ENCODE peak calls at places on chromosomes 13 and 19, in five cellular contexts. Y is mesenchymal stem cell, G is neuronal stem cell, M is H9, U is trophoblast cell. Q is an unnamed sample.

GRCh38 chr19:39315933-39316332 is 4.7 kb downstream of the LRFN1 start:
- DNase-seq in G (no peak), U (no peak), M (no peak), Y (no peak), Q (no peak)

GRCh38 chr13:105908581-105908980 is 626.9 kb downstream of the EFNB2 start:
- DNase-seq in M (no peak), G (no peak), U (no peak), Y (peak; percentile 32), Q (no peak)

GRCh38 chr13:102461302-102461701 is 59.5 kb upstream of the FGF14 start:
- DNase-seq in M (no peak), Y (no peak), U (peak; percentile 68), G (no peak), Q (no peak)

GRCh38 chr19:55251296-55252081 is 7.3 kb downstream of the PPP6R1 start:
- DNase-seq in Y (peak; percentile 38), U (no peak), G (no peak), M (no peak), Q (no peak)

GRCh38 chr19:1650627-1651009 is 1.8 kb downstream of the TCF3 start:
- DNase-seq in G (peak; percentile 21), U (no peak), M (no peak), Y (peak; percentile 49), Q (no peak)

GRCh38 chr13:73416093-73416492 is 357.3 kb downstream of the KLF5 start:
- DNase-seq in M (no peak), Y (peak; percentile 10), U (peak; percentile 67), G (no peak), Q (no peak)

GRCh38 chr13:44362394-44363040 is 11.1 kb upstream of the SERP2 start:
- DNase-seq in U (no peak), Y (peak; percentile 80), G (no peak), M (no peak), Q (no peak)

GRCh38 chr13:52371736-52372247 is 34.2 kb downstream of the THSD1 start:
- DNase-seq in Y (peak; percentile 22), M (no peak), U (no peak), G (peak; percentile 4), Q (no peak)

GRCh38 chr13:44458313-44458975 is 84.8 kb downstream of the SERP2 start:
- DNase-seq in U (no peak), Y (no peak), M (no peak), G (no peak), Q (no peak)

GRCh38 chr13:87661471-87661870 is 9.7 kb upstream of the SLITRK5 start:
- DNase-seq in G (no peak), Y (peak; percentile 73), U (no peak), M (no peak), Q (no peak)

GRCh38 chr19:1016647-1017114 is 4.2 kb downstream of the TMEM259 start:
- DNase-seq in Y (peak; percentile 87), M (no peak), U (no peak), G (no peak), Q (no peak)

GRCh38 chr19:17114414-17114831 is 38.8 kb downstream of the MYO9B start:
- DNase-seq in M (peak; percentile 66), Y (no peak), G (no peak), U (no peak), Q (no peak)

GRCh38 chr13:66543780-66544179 is 686.4 kb downstream of the PCDH9 start:
- DNase-seq in U (no peak), G (no peak), Y (no peak), M (peak; percentile 37), Q (no peak)

DNA sequence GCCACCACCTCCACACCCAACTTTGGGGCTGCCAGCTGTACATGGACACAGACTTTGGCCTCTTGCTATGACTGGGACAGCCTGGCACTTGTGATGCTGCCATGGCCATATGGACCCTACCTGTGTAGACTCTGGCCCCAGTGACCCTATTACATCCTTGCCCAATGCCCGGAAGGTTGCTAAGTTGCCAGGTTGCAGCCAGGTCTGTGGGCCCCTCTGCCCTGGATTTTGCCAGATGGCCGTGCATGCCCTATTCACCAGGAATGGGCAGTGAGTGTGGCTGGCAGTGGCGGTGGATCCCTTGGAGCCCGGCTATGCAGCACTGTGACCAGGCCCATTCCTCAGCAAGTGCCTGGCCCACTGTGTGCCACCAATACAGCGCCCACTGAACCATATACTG is 8.9 kb upstream of the SDHAF1 start:
- DNase-seq in G (no peak), Y (no peak), U (no peak), M (no peak), Q (no peak)
- H2BK12ac ChIP-seq in G (no peak overlapping the region), Y (no peak overlapping the region), U (no peak overlapping the region), M (no peak overlapping the region), Q (peak overlapping the region; percentile 5)

DNA sequence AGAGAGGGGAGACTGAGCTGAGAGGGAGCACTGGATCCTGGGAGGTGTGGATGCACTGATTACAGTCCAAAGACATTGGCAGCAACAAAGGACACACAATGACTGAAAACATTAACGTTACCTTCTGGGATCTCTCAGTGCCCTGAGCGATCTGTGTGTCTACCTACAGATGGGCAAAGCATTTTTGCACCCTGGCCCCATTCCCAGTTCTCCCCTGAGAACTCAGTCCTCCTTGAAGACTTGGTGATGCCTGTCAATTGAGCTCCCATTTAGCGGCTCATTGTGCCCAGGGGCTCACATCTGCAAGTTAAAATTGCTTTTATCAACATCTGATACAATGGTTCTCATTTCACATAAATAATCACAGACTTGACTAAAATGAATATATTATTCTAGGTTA is 62.5 kb downstream of the CDADC1 start:
- DNase-seq in Y (no peak), G (no peak), U (no peak), M (no peak), Q (no peak)
- H2BK12ac ChIP-seq in Y (no peak overlapping the region), G (no peak overlapping the region), U (no peak overlapping the region), M (no peak overlapping the region), Q (no peak overlapping the region)

DNA sequence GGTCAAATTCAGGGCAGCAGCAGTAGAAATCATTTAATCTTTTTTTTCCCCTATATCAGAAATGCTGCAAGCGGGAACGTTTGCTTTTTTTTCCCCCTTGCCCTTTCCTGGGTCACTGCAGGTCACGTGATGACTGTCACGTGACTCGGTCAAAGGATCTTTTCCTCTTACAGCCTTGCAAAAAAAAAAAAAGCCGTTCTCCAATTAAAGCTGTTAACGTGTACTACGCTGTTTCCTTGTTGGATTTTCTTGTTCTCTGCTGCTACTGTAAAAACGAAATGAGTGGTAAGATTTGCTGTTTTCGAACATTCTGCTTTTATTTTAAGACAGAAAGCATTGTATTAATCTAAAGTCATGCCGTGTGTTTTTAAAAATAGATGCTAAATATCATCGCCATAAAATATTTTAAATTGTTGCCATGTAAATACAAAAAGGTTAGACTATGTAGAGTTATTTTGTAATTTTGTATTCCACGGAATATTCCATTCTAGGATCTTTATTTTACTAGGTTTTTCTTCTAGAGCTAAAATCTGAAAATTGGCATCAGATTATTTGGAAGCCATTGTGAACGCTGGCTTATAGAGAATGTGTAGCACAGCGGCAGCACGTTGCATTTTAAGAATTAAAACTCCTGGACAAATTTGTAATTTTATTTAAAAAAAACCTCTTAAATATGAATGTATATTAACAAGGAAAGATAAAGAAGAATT is 109.9 kb upstream of the MLNR start:
- DNase-seq in U (peak; percentile 87), G (peak; percentile 75), M (peak; percentile 78), Y (peak; percentile 93), Q (peak; percentile 59)
- H2BK12ac ChIP-seq in U (no peak overlapping the region), G (no peak overlapping the region), M (no peak overlapping the region), Y (no peak overlapping the region), Q (no peak overlapping the region)

DNA sequence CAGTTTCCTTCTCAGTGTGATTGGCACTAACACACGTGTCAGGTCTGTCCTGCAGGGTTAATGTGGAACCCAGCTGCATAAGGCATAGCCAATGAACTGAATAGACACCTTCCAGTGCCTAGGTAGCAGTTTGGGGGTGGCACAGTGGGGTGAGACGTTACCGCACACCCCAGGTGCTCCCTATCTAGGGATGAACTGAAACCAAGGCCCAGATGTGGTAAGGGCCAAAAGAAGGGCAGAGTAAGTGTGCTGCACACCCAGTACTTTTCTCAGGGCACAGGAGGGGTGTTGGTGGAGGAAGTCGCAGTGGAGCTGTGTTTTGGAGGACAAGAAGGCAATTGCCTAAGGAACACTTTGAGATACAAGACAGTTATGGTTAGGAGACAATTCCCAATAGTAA is 317.9 kb upstream of the TSHZ3 start:
- DNase-seq in M (no peak), U (no peak), G (no peak), Y (no peak), Q (no peak)
- H2BK12ac ChIP-seq in M (no peak overlapping the region), U (no peak overlapping the region), G (no peak overlapping the region), Y (no peak overlapping the region), Q (no peak overlapping the region)

GRCh38 chr19:3604227-3604986 is 2.3 kb downstream of the TBXA2R start:
- DNase-seq in M (no peak), G (no peak), Y (no peak), U (no peak), Q (no peak)

GRCh38 chr19:3601021-3601420 is 5.7 kb downstream of the TBXA2R start:
- DNase-seq in U (no peak), Y (no peak), M (no peak), G (no peak), Q (no peak)

GRCh38 chr19:3595521-3596061 is 10.3 kb downstream of the GIPC3 start:
- DNase-seq in G (no peak), U (no peak), Y (no peak), M (peak; percentile 26), Q (no peak)

GRCh38 chr19:3603121-3603841 is 3.4 kb downstream of the TBXA2R start:
- DNase-seq in G (no peak), U (peak; percentile 64), M (no peak), Y (peak; percentile 42), Q (no peak)

DNA sequence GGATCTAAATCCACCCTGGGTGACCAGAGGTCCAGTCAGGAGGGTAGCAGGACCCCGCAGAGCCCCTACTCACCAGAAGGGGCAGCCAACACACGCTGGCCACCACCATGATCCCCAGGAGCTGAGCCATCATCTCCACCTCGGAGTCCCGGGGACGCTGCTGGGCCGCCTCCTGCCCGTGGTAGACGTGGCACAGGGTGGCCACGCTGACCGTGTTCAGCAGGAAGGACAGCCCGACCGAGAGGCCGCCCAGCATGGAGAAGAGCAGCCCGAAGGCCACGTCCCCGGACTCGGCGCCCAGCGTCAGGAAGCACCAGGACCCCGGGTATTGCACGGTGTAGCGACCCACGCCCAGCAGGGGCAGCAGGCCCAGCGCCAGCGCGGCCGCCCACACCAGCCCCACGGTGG is 6.9 kb downstream of the TBXA2R start:
- DNase-seq in Y (no peak), M (peak; percentile 79), U (no peak), G (no peak), Q (no peak)
- H2BK12ac ChIP-seq in Y (no peak overlapping the region), M (no peak overlapping the region), U (no peak overlapping the region), G (no peak overlapping the region), Q (no peak overlapping the region)

GRCh38 chr19:50819636-50820035 is 4.0 kb downstream of the KLK1 start:
- DNase-seq in U (no peak), M (no peak), Y (no peak), G (no peak), Q (no peak)

GRCh38 chr19:50820086-50820485 is 3.5 kb downstream of the KLK1 start:
- DNase-seq in M (no peak), Y (no peak), U (no peak), G (no peak), Q (peak; percentile 61)

GRCh38 chr19:50821622-50822021 is 2.0 kb downstream of the KLK1 start:
- DNase-seq in U (no peak), Y (no peak), M (no peak), G (no peak), Q (no peak)

GRCh38 chr19:50821248-50821612 is 2.4 kb downstream of the KLK1 start:
- DNase-seq in M (no peak), U (no peak), Y (no peak), G (no peak), Q (no peak)

GRCh38 chr19:50820549-50821247 is 2.9 kb downstream of the KLK1 start:
- DNase-seq in M (peak; percentile 67), G (no peak), Y (no peak), U (no peak), Q (no peak)
- H2BK12ac ChIP-seq in M (no peak overlapping the region), G (no peak overlapping the region), Y (no peak overlapping the region), U (no peak overlapping the region), Q (peak overlapping the region; percentile 90)

GRCh38 chr13:98399756-98400155 is 177.2 kb downstream of the STK24 start:
- DNase-seq in Y (no peak), G (no peak), U (no peak), M (no peak), Q (no peak)
- H2BK12ac ChIP-seq in Y (no peak overlapping the region), G (no peak overlapping the region), U (no peak overlapping the region), M (no peak overlapping the region), Q (no peak overlapping the region)

GRCh38 chr19:40431698-40432097 is 5.9 kb upstream of the SERTAD1 start:
- DNase-seq in M (no peak), U (no peak), G (no peak), Y (no peak), Q (no peak)
- H2BK12ac ChIP-seq in M (no peak overlapping the region), U (no peak overlapping the region), G (no peak overlapping the region), Y (peak overlapping the region; percentile 54), Q (no peak overlapping the region)

Q was measured in H1.